ENCODE peak calls at places on chromosome 22, in four cellular contexts. F, S, X and D are unnamed samples.

GRCh38 chr22:38187413-38188212 is 6.0 kb upstream of the PLA2G6 start:
- DNase-seq in F (no peak), X (no peak), S (peak), D (no peak)

GRCh38 chr22:30565341-30565740 is 9.1 kb downstream of the GAL3ST1 start:
- DNase-seq in F (no peak), S (no peak), X (no peak), D (peak)

GRCh38 chr22:44221710-44222475 is 41.2 kb downstream of the PARVG start:
- DNase-seq in S (no peak), X (no peak), F (no peak), D (no peak)

GRCh38 chr22:25645964-25646363 is 81.5 kb downstream of the GRK3 start:
- DNase-seq in F (no peak), S (no peak), X (no peak), D (no peak)

GRCh38 chr22:22687638-22688500 is 43.5 kb downstream of the GGTLC2 start:
- DNase-seq in X (peak), S (peak), F (no peak), D (peak)

GRCh38 chr22:39177456-39177775 is 24.9 kb upstream of the CBX7 start:
- DNase-seq in F (no peak), X (no peak), S (no peak), D (no peak)

GRCh38 chr22:46043816-46044717 is 67.1 kb upstream of the WNT7B start:
- DNase-seq in F (no peak), S (peak), X (peak), D (no peak)

GRCh38 chr22:41919357-41920224 is 4.7 kb upstream of the SHISA8 start:
- DNase-seq in S (peak), F (no peak), X (peak), D (peak)

GRCh38 chr22:26579331-26579886 is 10.5 kb downstream of the TPST2 start:
- DNase-seq in F (no peak), S (peak), X (no peak), D (no peak)

GRCh38 chr22:27883656-27884350 is 35.3 kb downstream of the PITPNB start:
- DNase-seq in F (no peak), S (no peak), X (no peak), D (no peak)

GRCh38 chr22:27534720-27535125 is 266.8 kb downstream of the MN1 start:
- DNase-seq in S (no peak), F (no peak), X (no peak), D (no peak)

GRCh38 chr22:50542416-50542927 is 3.2 kb upstream of the KLHDC7B start:
- DNase-seq in S (no peak), X (no peak), F (no peak), D (no peak)

GRCh38 chr22:31739795-31740201 is 10.1 kb downstream of the PRR14L start:
- DNase-seq in F (no peak), X (no peak), S (no peak), D (no peak)

GRCh38 chr22:42189761-42190160 is 59.2 kb upstream of the CYP2D6 start:
- DNase-seq in F (no peak), S (no peak), X (no peak), D (no peak)

GRCh38 chr22:50361688-50362087 is 18.6 kb downstream of the PPP6R2 start:
- DNase-seq in F (no peak), S (no peak), X (no peak), D (no peak)

GRCh38 chr22:20867179-20868099 is 8.6 kb downstream of the SNAP29 start:
- DNase-seq in S (peak), F (no peak), X (no peak), D (peak)

GRCh38 chr22:49972163-49973017 is 11.8 kb downstream of the PIM3 start:
- DNase-seq in S (peak), F (no peak), X (no peak), D (no peak)

GRCh38 chr22:46770151-46770641 is 7.7 kb downstream of the TBC1D22A start:
- DNase-seq in X (no peak), F (no peak), S (no peak), D (no peak)

GRCh38 chr22:42720263-42721044 is at the start of gene A4GALT:
- DNase-seq in S (no peak), X (no peak), F (no peak), D (no peak)